ENCODE peak calls at places on chromosome 10, in six cellular contexts. I is mesenchymal stem cell, T is neuronal stem cell, V is H9, U is IMR-90, Q is H1. S is an unnamed sample.
A peak's percentile ranks its signal among the peaks of the same experiment; 100 is the strongest.

GRCh38 chr10:58588673-58589265 is 76.1 kb downstream of the BICC1 start:
- DNase-seq in I (no peak), V (peak; percentile 62), U (no peak), Q (peak; percentile 75), T (no peak), S (peak; percentile 26)

GRCh38 chr10:59894114-59894513 is 12.2 kb downstream of the CCDC6 start:
- DNase-seq in V (no peak), T (no peak), Q (no peak), I (no peak), U (peak; percentile 93), S (no peak)

GRCh38 chr10:123303581-123303980 is 149.4 kb downstream of the BUB3 start:
- DNase-seq in T (no peak), Q (no peak), U (no peak), V (no peak), I (no peak), S (no peak)

GRCh38 chr10:49569031-49569765 is 30.3 kb upstream of the ERCC6 start:
- DNase-seq in V (no peak), T (no peak), Q (no peak), U (peak; percentile 51), I (peak; percentile 35), S (peak; percentile 43)

GRCh38 chr10:35437829-35438228 is 101.5 kb downstream of the CCNY start:
- DNase-seq in T (no peak), I (no peak), V (no peak), U (no peak), Q (no peak), S (no peak)

GRCh38 chr10:12252882-12253546 is 57.0 kb downstream of the CDC123 start:
- DNase-seq in I (peak; percentile 35), V (peak; percentile 69), U (peak; percentile 34), Q (peak; percentile 61), T (no peak), S (no peak)

GRCh38 chr10:69567920-69568319 is 5.3 kb downstream of the NEUROG3 start:
- DNase-seq in T (peak; percentile 83), U (peak; percentile 51), I (peak; percentile 68), Q (peak; percentile 90), V (peak; percentile 83), S (peak; percentile 43)

GRCh38 chr10:28685717-28686116 is 8.4 kb downstream of the BAMBI start:
- DNase-seq in I (peak; percentile 38), U (no peak), T (no peak), Q (no peak), V (no peak), S (no peak)

GRCh38 chr10:31215052-31215451 is 104.0 kb upstream of the ZEB1 start:
- DNase-seq in V (no peak), I (no peak), Q (no peak), T (no peak), U (no peak), S (peak; percentile 6)

GRCh38 chr10:77613476-77614130 is 24.0 kb downstream of the KCNMA1 start:
- DNase-seq in Q (no peak), T (no peak), U (no peak), I (peak; percentile 51), V (no peak), S (no peak)

GRCh38 chr10:74883428-74883827 is 57.0 kb downstream of the KAT6B start:
- DNase-seq in V (no peak), U (no peak), I (no peak), T (no peak), Q (no peak), S (no peak)

GRCh38 chr10:17381502-17382142 is 72.8 kb downstream of the ST8SIA6 start:
- DNase-seq in I (no peak), V (no peak), U (no peak), Q (no peak), T (no peak), S (no peak)

GRCh38 chr10:26331376-26331775 is 106.8 kb upstream of the APBB1IP start:
- DNase-seq in T (no peak), U (no peak), V (no peak), Q (no peak), I (no peak), S (no peak)

GRCh38 chr10:86371116-86371515 is 4.5 kb upstream of the GRID1 start:
- DNase-seq in T (no peak), I (no peak), U (no peak), Q (no peak), V (peak; percentile 5), S (no peak)

GRCh38 chr10:25028711-25029110 is 12.3 kb downstream of the THNSL1 start:
- DNase-seq in T (no peak), Q (no peak), V (no peak), U (peak; percentile 32), I (no peak), S (no peak)

GRCh38 chr10:96857613-96858012 is 25.5 kb downstream of the LCOR start:
- DNase-seq in I (no peak), T (no peak), V (no peak), U (no peak), Q (no peak), S (no peak)

GRCh38 chr10:69874464-69874863 is 72.8 kb downstream of the COL13A1 start:
- DNase-seq in V (no peak), T (no peak), U (peak; percentile 82), I (peak; percentile 50), Q (no peak), S (no peak)

GRCh38 chr10:22986771-22987542 is 59.1 kb downstream of the ARMC3 start:
- DNase-seq in Q (no peak), U (peak; percentile 38), V (no peak), T (no peak), I (peak; percentile 43), S (peak; percentile 18)

GRCh38 chr10:88205842-88206446 is 342.5 kb downstream of the PTEN start:
- DNase-seq in V (no peak), T (no peak), Q (no peak), I (no peak), U (no peak), S (no peak)

GRCh38 chr10:108736111-108736510 is 1187.2 kb downstream of the XPNPEP1 start:
- DNase-seq in T (no peak), Q (no peak), U (no peak), V (no peak), I (peak; percentile 8), S (no peak)

GRCh38 chr10:22491480-22491879 is 146.2 kb downstream of the SPAG6 start:
- DNase-seq in U (no peak), Q (no peak), T (no peak), V (no peak), I (no peak), S (no peak)

GRCh38 chr10:58384095-58384494 is 1.1 kb upstream of the TFAM start:
- DNase-seq in U (no peak), T (no peak), V (no peak), Q (no peak), I (peak; percentile 2), S (peak; percentile 48)

GRCh38 chr10:48608279-48608681 is 3.4 kb upstream of the ARHGAP22 start:
- DNase-seq in I (no peak), U (no peak), V (peak; percentile 82), Q (peak; percentile 76), T (no peak), S (peak; percentile 33)

GRCh38 chr10:88851706-88852105 is at the start of gene ANKRD22:
- DNase-seq in U (peak; percentile 75), I (peak; percentile 18), V (peak; percentile 47), Q (no peak), T (no peak), S (peak; percentile 78)

GRCh38 chr10:20369863-20370736 is 527.0 kb downstream of the NEBL start:
- DNase-seq in Q (peak; percentile 55), V (peak; percentile 84), U (no peak), I (no peak), T (no peak), S (no peak)

DNA sequence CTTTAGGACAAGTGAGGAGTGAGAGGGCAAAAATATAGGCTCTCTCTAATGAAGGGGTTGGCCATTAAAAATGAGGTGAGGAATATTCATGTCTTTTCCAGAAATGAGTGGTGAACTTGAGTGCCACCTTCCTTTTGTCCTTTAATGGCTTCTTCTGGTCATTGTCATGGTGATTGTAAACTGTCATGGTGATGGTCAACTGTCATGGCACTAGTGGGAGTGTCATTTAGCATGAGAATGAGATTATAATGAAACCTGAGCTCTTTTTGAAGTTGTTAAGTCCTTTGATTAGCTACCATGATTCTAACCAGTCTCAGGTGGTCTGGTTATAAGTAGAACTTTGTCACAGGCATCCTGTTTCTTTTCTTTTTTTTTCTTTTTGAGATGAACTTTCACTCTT is 524.4 kb downstream of the NEBL start:
- DNase-seq in T (no peak), I (no peak), U (no peak), V (peak; percentile 40), Q (no peak), S (no peak)
- H4K8ac ChIP-seq in T (no peak overlapping the region), I (no peak overlapping the region), U (no peak overlapping the region), V (no peak overlapping the region), Q (no peak overlapping the region), S (no peak overlapping the region)

GRCh38 chr10:61342817-61343572 is 110.2 kb downstream of the TMEM26 start:
- DNase-seq in T (no peak), V (no peak), U (no peak), I (no peak), Q (no peak), S (no peak)
- H2BK120ac ChIP-seq in T (no peak overlapping the region), V (no peak overlapping the region), U (no peak overlapping the region), I (no peak overlapping the region), Q (no peak overlapping the region), S (no peak overlapping the region)

DNA sequence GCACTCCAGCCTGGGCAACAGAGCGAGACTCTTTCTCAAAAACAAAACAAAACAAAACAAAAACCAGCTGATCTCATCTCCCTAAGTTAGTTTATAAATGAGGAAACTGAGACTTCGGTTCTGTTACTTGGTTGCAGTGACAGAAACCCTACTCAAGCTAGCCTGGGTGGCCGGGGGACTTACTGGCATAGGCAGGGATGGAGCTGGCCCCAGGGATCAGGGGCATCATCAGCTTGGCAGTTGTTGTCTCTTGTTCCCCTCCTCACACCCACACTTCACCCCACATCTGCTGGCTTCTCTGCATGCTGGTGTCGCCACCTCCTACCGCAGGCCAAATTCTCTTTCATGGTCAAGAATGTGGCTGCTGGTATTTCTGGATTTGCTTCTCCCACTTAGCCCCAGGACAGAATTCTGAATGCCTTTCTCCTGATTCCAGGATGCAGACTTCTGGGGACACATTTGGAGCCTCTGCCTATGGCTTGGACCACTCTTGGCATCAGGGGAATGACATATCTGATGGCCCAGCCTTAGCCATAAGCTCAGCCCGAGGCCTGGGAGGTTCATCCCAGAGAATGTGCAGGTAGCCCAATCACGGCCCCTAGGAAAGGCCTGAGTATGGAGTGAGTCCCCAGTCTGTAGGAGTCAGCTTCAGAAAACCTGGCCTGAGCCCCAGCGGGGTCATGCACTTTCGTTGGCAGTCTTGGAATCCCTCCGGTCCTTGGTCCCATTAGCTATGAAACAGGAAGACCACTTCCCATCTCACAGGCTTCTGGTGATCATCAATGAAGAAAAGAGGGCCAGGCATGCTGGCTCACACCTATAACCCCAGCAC is 41.6 kb upstream of the CTBP2 start:
- DNase-seq in U (no peak), T (no peak), Q (no peak), V (no peak), I (no peak), S (peak; percentile 98)
- H3K14ac ChIP-seq in U (no peak overlapping the region), T (peak overlapping the region; percentile 82), Q (no peak overlapping the region), V (no peak overlapping the region), I (no peak overlapping the region), S (no peak overlapping the region)

GRCh38 chr10:15369642-15370211 is 1.4 kb downstream of the FAM171A1 start:
- DNase-seq in V (peak; percentile 42), T (no peak), U (no peak), I (peak; percentile 35), Q (peak; percentile 59), S (no peak)

GRCh38 chr10:15368456-15368855 is 2.6 kb downstream of the FAM171A1 start:
- DNase-seq in Q (no peak), U (no peak), I (no peak), V (no peak), T (no peak), S (no peak)

GRCh38 chr10:15370741-15371701 is at the start of gene FAM171A1:
- DNase-seq in Q (peak; percentile 80), U (peak; percentile 29), V (peak; percentile 69), T (peak; percentile 56), I (peak; percentile 63), S (peak; percentile 29)

GRCh38 chr10:15367296-15367830 is 3.7 kb downstream of the FAM171A1 start:
- DNase-seq in U (no peak), V (no peak), Q (no peak), T (no peak), I (no peak), S (no peak)

GRCh38 chr10:15370212-15370740 is 813 bp downstream of the FAM171A1 start:
- DNase-seq in Q (peak; percentile 65), V (no peak), I (peak; percentile 53), U (peak; percentile 16), T (peak; percentile 20), S (no peak)
- H4K8ac ChIP-seq in Q (peak overlapping the region; percentile 92), V (no peak overlapping the region), I (peak overlapping the region; percentile 49), U (no peak overlapping the region), T (no peak overlapping the region), S (peak overlapping the region; percentile 84)